ENCODE peak calls at places on chromosome 21, in four cellular contexts. K is thoracic aorta; F is CD8-positive, alpha-beta memory T cell; B is fibroblast of lung. U is an unnamed sample. For H3K27me3 and H3K36me3, the result is how much of the 10 kb centered on the place peaks cover.

GRCh38 chr21:38165466-38166213 is 91.2 kb upstream of the KCNJ15 start:
- DNase-seq in B (peak), K (no peak), F (no peak), U (no peak)

GRCh38 chr21:9008636-9009035 is 1512.7 kb upstream of the TPTE start:
- DNase-seq in F (no peak), B (no peak), K (no peak), U (no peak)

GRCh38 chr21:21156397-21156796 is 158.2 kb downstream of the NCAM2 start:
- DNase-seq in K (no peak), F (no peak), B (no peak), U (no peak)

GRCh38 chr21:41605934-41606285 is 98.0 kb upstream of the TMPRSS2 start:
- DNase-seq in K (no peak), B (no peak), F (no peak), U (no peak)

GRCh38 chr21:38913120-38913975 is 107.6 kb downstream of the ETS2 start:
- DNase-seq in F (no peak), B (peak), K (peak), U (peak)

GRCh38 chr21:40404319-40404906 is 442.5 kb downstream of the DSCAM start:
- DNase-seq in K (no peak), B (no peak), F (no peak), U (peak)

GRCh38 chr21:17495680-17496079 is 17.2 kb upstream of the CXADR start:
- DNase-seq in F (no peak), K (no peak), B (peak), U (peak)

GRCh38 chr21:38277501-38278111 is 20.8 kb downstream of the KCNJ15 start:
- DNase-seq in K (no peak), F (no peak), B (peak), U (peak)

GRCh38 chr21:38359090-38359489 is 102.3 kb downstream of the KCNJ15 start:
- DNase-seq in B (no peak), K (no peak), F (no peak), U (no peak)

GRCh38 chr21:14403681-14404318 is 20.9 kb upstream of the HSPA13 start:
- DNase-seq in B (peak), K (no peak), F (no peak), U (no peak)

GRCh38 chr21:38140192-38140905 is 116.4 kb upstream of the KCNJ15 start:
- DNase-seq in K (no peak), F (no peak), B (peak), U (peak)

GRCh38 chr21:38944903-38945302 is 139.2 kb downstream of the ETS2 start:
- DNase-seq in B (no peak), F (no peak), K (no peak), U (no peak)

GRCh38 chr21:21200103-21200938 is 202.1 kb downstream of the NCAM2 start:
- DNase-seq in B (peak), F (no peak), K (peak), U (peak)

GRCh38 chr21:34845521-34846213 is 176.9 kb downstream of the CLIC6 start:
- DNase-seq in F (no peak), K (no peak), B (peak), U (peak)

GRCh38 chr21:21624674-21625073 is 626.5 kb downstream of the NCAM2 start:
- DNase-seq in B (peak), K (no peak), F (no peak), U (no peak)

GRCh38 chr21:21232320-21232719 is 234.1 kb downstream of the NCAM2 start:
- DNase-seq in K (no peak), F (no peak), B (peak), U (peak)

GRCh38 chr21:35528109-35529042 is 479.3 kb upstream of the RUNX1 start:
- DNase-seq in B (peak), K (no peak), F (peak), U (peak)

GRCh38 chr21:35079181-35079580 is 30.1 kb upstream of the RUNX1 start:
- DNase-seq in F (no peak), K (no peak), B (no peak), U (no peak)

GRCh38 chr21:20306836-20307235 is 691.4 kb upstream of the NCAM2 start:
- DNase-seq in F (no peak), K (no peak), B (no peak), U (no peak)

GRCh38 chr21:29649370-29649963 is 290.3 kb downstream of the GRIK1 start:
- DNase-seq in F (no peak), K (no peak), B (no peak), U (no peak)

GRCh38 chr21:16117851-16118592 is 388.2 kb downstream of the USP25 start:
- DNase-seq in B (peak), K (no peak), F (no peak), U (no peak)

GRCh38 chr21:16213518-16213917 is 483.7 kb downstream of the USP25 start:
- DNase-seq in B (no peak), F (no peak), K (no peak), U (no peak)

GRCh38 chr21:41740604-41741252 is 26.1 kb downstream of the RIPK4 start:
- DNase-seq in F (no peak), K (no peak), B (no peak), U (no peak)

GRCh38 chr21:31892686-31893085 is 19.9 kb downstream of the HUNK start:
- DNase-seq in B (no peak), K (no peak), F (no peak), U (no peak)

GRCh38 chr21:35128526-35128925 is 79.4 kb upstream of the RUNX1 start:
- DNase-seq in F (no peak), B (no peak), K (no peak), U (no peak)

GRCh38 chr21:31078796-31079195 is 40.5 kb upstream of the KRTAP19-8 start:
- DNase-seq in F (no peak), B (no peak), K (no peak), U (no peak)

GRCh38 chr21:35294231-35294898 is 245.3 kb upstream of the RUNX1 start:
- DNase-seq in B (no peak), K (no peak), F (no peak), U (no peak)

GRCh38 chr21:21028275-21028814 is 30.1 kb downstream of the NCAM2 start:
- DNase-seq in K (no peak), B (peak), F (no peak), U (no peak)

GRCh38 chr21:15066231-15066577 is 1.4 kb upstream of the NRIP1 start:
- DNase-seq in K (no peak), F (no peak), B (peak), U (no peak)

GRCh38 chr21:39037807-39038405 is 145.3 kb downstream of the PSMG1 start:
- DNase-seq in K (no peak), B (no peak), F (no peak), U (no peak)

GRCh38 chr21:39660596-39660995 is 47.9 kb downstream of the B3GALT5 start:
- DNase-seq in B (peak), F (no peak), K (no peak), U (peak)

GRCh38 chr21:31282095-31282709 is 61.9 kb downstream of the TIAM1 start:
- DNase-seq in K (no peak), F (no peak), B (peak), U (peak)

GRCh38 chr21:39238275-39238674 is 55.0 kb upstream of the PSMG1 start:
- DNase-seq in F (no peak), B (no peak), K (no peak), U (no peak)

GRCh38 chr21:35573472-35574389 is 486.6 kb downstream of the SETD4 start:
- DNase-seq in K (no peak), F (no peak), B (peak), U (no peak)

GRCh38 chr21:35503646-35504045 is 454.5 kb upstream of the RUNX1 start:
- DNase-seq in F (no peak), B (no peak), K (no peak), U (no peak)

GRCh38 chr21:41371698-41372030 is 9.8 kb downstream of the MX2 start:
- DNase-seq in F (no peak), B (no peak), K (no peak), U (no peak)

GRCh38 chr21:29221259-29221744 is 77.4 kb upstream of the BACH1 start:
- DNase-seq in B (peak), F (no peak), K (no peak), U (no peak)

GRCh38 chr21:41247561-41247968 is 69.0 kb upstream of the FAM3B start:
- DNase-seq in K (peak), B (peak), F (no peak), U (no peak)

GRCh38 chr21:26072891-26073615 is 97.5 kb downstream of the APP start:
- DNase-seq in K (no peak), F (no peak), B (peak), U (peak)

GRCh38 chr21:26067836-26068401 is 102.7 kb downstream of the APP start:
- DNase-seq in F (no peak), K (no peak), B (no peak), U (no peak)

GRCh38 chr21:26070121-26070520 is 100.4 kb downstream of the APP start:
- DNase-seq in F (no peak), B (no peak), K (no peak), U (no peak)

GRCh38 chr21:26068776-26069175 is 101.8 kb downstream of the APP start:
- DNase-seq in F (no peak), B (no peak), K (no peak), U (no peak)

DNA sequence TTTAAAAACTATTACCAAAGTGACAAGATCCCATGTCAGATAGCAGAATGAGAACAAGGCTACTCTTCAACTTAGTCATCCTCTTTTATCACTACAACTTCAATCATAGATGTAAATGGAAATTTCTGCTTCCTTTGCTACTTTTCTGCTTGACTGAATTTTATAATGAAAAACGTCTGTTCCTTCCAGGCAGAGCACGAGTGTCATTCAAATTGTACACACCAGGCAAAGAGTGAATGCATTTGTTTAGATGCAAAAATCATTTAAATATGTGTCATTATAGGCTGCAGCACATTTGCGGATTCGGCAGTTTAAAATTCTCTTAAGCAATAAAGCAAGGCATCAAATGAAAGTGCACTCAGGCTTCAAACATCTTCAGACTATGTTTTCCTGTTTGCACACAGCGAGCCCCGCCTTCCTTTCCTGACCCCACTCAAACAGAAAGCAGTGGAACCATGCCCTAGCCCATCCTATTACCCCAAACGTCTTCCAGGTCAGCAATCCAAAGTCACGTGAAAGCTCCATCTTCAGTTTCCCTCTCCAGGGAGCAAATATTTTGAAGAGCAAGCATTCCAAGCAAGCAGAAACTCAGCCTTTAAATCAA is 99.6 kb downstream of the APP start:
- DNase-seq in F (no peak), B (peak), K (no peak), U (peak)
- H3K4me3 ChIP-seq in F (peak), B (peak), K (no peak), U (peak)

DNA sequence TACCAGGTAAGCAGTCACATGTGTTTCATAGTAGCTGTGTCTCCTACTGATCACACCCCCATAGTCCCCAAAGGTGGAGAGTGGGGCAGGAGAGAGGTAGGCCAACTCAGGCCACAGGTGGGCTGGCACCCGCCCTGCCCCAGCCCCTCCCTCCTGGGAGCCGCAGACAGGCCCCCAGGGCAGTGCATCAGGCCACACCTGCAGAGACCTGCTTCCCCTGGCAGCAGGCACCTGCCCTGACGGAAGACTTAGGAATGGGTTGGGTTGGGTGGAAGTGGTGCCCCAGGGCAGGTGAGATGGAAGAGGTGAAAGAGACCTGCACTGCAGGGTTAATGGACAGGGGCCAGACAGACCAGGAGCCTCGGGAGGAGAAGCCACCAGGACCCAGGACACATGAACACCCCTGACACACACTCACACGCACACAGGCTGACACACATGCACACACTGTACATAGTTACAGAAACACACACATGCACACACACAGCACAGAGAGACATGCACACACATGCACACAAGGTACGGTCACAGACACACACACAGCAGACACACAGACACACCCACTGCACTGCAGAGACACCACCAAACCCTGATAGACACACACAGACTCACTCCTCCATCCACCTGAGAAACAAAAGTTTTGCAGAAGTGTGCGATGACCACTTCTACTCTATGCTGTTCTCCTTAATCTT is 1.7 kb upstream of the COL18A1 start:
- DNase-seq in F (no peak), B (no peak), K (no peak), U (no peak)
- H3K27me3 ChIP-seq in F (under half), B (under half), K (under half), U (under half)

DNA sequence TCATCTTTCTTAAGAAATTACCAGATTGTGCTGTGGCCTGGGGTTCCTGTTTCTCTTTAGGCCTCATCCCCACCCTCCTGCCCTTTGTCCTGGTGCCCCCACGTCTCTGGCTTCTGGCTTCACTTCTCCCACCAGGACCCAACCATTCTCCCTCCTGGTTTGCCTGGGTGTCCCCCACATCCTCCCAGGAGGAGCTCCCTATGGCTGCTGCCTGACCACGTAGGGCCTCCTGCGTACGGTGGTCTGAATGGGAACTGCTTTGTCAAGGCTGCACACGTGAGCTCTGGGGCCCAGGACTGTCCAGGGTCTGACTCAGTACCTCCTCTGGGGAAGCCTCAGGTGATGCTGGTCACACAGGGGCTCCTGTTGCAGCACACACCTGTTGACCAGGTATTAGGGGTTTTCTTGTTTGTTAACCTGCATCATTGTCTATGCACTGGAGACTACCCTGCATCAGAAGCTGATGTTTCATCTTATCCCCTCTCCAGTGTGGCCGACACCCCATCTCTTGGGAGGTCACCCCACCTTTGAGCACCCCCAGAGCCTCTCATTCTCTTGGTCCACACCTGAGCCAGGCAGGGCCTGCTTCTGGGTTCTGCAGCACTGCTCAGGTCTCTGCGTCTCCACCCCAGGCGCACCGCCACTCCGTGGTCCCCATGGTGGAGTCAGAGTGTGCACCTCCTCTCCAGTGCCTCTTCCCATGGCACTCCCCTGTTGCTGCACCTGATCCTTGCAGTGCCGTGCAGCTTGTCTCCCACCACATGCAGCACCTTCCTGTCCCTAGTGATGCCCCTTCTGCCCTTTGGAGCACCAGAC is 65.8 kb downstream of the S100B start:
- DNase-seq in F (no peak), B (no peak), K (no peak), U (no peak)
- H3K36me3 ChIP-seq in F (under half), B (under half), K (half or more), U (half or more)

GRCh38 chr21:33360871-33361602 is 36.3 kb downstream of the IFNAR1 start:
- DNase-seq in B (peak), F (peak), K (peak), U (peak)
- H3K4me3 ChIP-seq in B (no peak), F (peak), K (peak), U (no peak)

DNA sequence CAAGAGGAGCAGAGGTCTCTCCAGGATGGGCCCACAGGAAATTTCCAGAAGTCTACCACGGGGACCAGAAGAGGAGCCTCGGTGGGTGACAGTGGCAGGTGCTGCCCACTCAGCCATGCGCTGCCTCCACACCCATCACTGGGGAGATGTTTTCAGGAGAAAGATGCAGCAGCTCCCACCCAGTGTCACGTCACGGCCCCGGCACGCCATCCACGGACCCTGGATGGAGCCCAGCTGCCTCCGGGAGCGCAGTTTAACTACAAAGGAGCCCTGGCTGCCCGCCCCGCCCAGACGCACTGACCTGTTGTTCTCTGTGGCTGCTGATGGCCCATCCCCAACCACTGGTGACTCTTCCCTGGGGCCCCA is 6.8 kb downstream of the TSPEAR start:
- DNase-seq in K (no peak), F (no peak), B (no peak), U (no peak)
- H3K27me3 ChIP-seq in K (under half), F (half or more), B (under half), U (under half)

GRCh38 chr21:43020771-43021170 is 46.4 kb downstream of the PKNOX1 start:
- DNase-seq in F (no peak), K (no peak), B (no peak), U (no peak)

GRCh38 chr21:43015906-43016540 is 41.7 kb downstream of the PKNOX1 start:
- DNase-seq in B (no peak), F (no peak), K (no peak), U (no peak)

GRCh38 chr21:43016728-43017127 is 42.4 kb downstream of the PKNOX1 start:
- DNase-seq in K (no peak), B (no peak), F (no peak), U (no peak)

GRCh38 chr21:43020177-43020576 is 45.8 kb downstream of the PKNOX1 start:
- DNase-seq in K (no peak), B (no peak), F (no peak), U (no peak)

DNA sequence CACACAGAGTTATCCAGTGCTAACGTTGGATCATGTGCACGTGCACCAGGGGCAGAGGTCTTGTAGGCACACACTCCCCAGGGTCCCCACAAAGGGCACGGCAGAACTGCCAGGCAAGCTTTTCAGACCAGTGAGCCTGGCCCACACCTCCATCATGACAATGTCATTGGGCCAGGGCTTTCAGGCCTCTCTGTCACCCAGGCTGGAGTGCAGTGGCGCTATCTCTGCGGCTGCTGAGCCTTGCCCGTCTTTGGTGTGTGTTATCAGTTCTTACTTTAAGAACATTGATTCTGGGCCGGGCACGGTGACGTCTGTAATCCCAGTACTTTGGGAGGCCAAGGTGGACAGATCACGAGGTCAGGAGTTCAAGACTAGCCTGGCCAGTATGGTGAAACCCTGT is 44.2 kb downstream of the PKNOX1 start:
- DNase-seq in K (no peak), F (no peak), B (no peak), U (no peak)
- H3K36me3 ChIP-seq in K (under half), F (under half), B (under half), U (half or more)

U was measured in MG63.